ENCODE peak calls at places on chromosomes 7 and 10, in eight cellular contexts. E, V, N, X, Y, B, H and D are unnamed samples.

GRCh38 chr10:102661614-102662133 is 17.4 kb downstream of the TRIM8 start:
- DNase-seq in E (no peak), V (no peak), N (no peak), X (no peak), Y (no peak), B (no peak), H (no peak), D (no peak)

GRCh38 chr7:101838837-101839483 is 21.5 kb downstream of the CUX1 start:
- DNase-seq in E (no peak), V (no peak), N (no peak), X (peak), Y (peak), B (no peak), H (no peak), D (no peak)

GRCh38 chr7:3095046-3095445 is 51.4 kb upstream of the CARD11 start:
- DNase-seq in E (peak), V (no peak), N (no peak), X (no peak), Y (no peak), B (no peak), H (no peak), D (no peak)

GRCh38 chr10:75679546-75679945 is 248.1 kb downstream of the LRMDA start:
- DNase-seq in E (no peak), V (no peak), N (no peak), X (no peak), Y (no peak), B (no peak), H (no peak), D (no peak)

GRCh38 chr7:32533313-32534024 is 38.2 kb downstream of the AVL9 start:
- DNase-seq in E (no peak), V (no peak), N (peak), X (no peak), Y (no peak), B (peak), H (no peak), D (no peak)

GRCh38 chr7:128006550-128007292 is 24.5 kb downstream of the LRRC4 start:
- DNase-seq in E (no peak), V (no peak), N (no peak), X (no peak), Y (no peak), B (no peak), H (no peak), D (no peak)

GRCh38 chr7:35657125-35657524 is 37.8 kb downstream of the HERPUD2 start:
- DNase-seq in E (no peak), V (no peak), N (no peak), X (no peak), Y (no peak), B (no peak), H (no peak), D (no peak)

GRCh38 chr10:78420946-78421732 is 387.5 kb downstream of the RPS24 start:
- DNase-seq in E (no peak), V (no peak), N (no peak), X (no peak), Y (no peak), B (no peak), H (no peak), D (no peak)

GRCh38 chr10:100661546-100661945 is 83.8 kb upstream of the PAX2 start:
- DNase-seq in E (no peak), V (no peak), N (no peak), X (no peak), Y (no peak), B (no peak), H (no peak), D (no peak)

GRCh38 chr7:148337566-148337965 is 253.0 kb upstream of the C7orf33 start:
- DNase-seq in E (no peak), V (no peak), N (no peak), X (no peak), Y (peak), B (no peak), H (no peak), D (no peak)

GRCh38 chr7:18566829-18567228 is 71.3 kb downstream of the HDAC9 start:
- DNase-seq in E (no peak), V (no peak), N (no peak), X (no peak), Y (no peak), B (no peak), H (no peak), D (no peak)

GRCh38 chr10:55629792-55630490 is 731.1 kb downstream of the ZWINT start:
- DNase-seq in E (no peak), V (no peak), N (peak), X (peak), Y (peak), B (no peak), H (peak), D (peak)

GRCh38 chr10:15829495-15829894 is 30.8 kb downstream of the MINDY3 start:
- DNase-seq in E (no peak), V (no peak), N (no peak), X (no peak), Y (no peak), B (no peak), H (no peak), D (no peak)

GRCh38 chr7:122166708-122167107 is 22.7 kb upstream of the AASS start:
- DNase-seq in E (no peak), V (no peak), N (peak), X (no peak), Y (peak), B (peak), H (no peak), D (no peak)

GRCh38 chr10:49161411-49161997 is 26.7 kb downstream of the TMEM273 start:
- DNase-seq in E (no peak), V (no peak), N (peak), X (no peak), Y (peak), B (peak), H (no peak), D (no peak)

GRCh38 chr7:51620690-51621089 is 304.1 kb upstream of the COBL start:
- DNase-seq in E (no peak), V (no peak), N (no peak), X (no peak), Y (no peak), B (no peak), H (no peak), D (no peak)

GRCh38 chr7:49295136-49295535 is 370.8 kb downstream of the CDC14C start:
- DNase-seq in E (no peak), V (no peak), N (no peak), X (no peak), Y (no peak), B (peak), H (no peak), D (no peak)

GRCh38 chr10:26361351-26361750 is 76.8 kb upstream of the APBB1IP start:
- DNase-seq in E (no peak), V (no peak), N (no peak), X (no peak), Y (no peak), B (no peak), H (no peak), D (no peak)

GRCh38 chr7:157461805-157462771 is 125.3 kb downstream of the DNAJB6 start:
- DNase-seq in E (no peak), V (no peak), N (no peak), X (no peak), Y (no peak), B (no peak), H (no peak), D (no peak)

GRCh38 chr10:81414038-81414437 is 461.0 kb upstream of the NRG3 start:
- DNase-seq in E (no peak), V (no peak), N (no peak), X (peak), Y (peak), B (no peak), H (peak), D (peak)

GRCh38 chr7:129146237-129146979 is 1.9 kb downstream of the TSPAN33 start:
- DNase-seq in E (no peak), V (no peak), N (no peak), X (no peak), Y (no peak), B (no peak), H (no peak), D (no peak)

GRCh38 chr10:30154561-30154960 is 95.2 kb upstream of the JCAD start:
- DNase-seq in E (no peak), V (no peak), N (no peak), X (no peak), Y (no peak), B (no peak), H (no peak), D (no peak)

GRCh38 chr10:30154126-30154525 is 94.7 kb upstream of the JCAD start:
- DNase-seq in E (no peak), V (no peak), N (no peak), X (no peak), Y (no peak), B (no peak), H (no peak), D (no peak)

GRCh38 chr10:30155401-30155800 is 96.0 kb upstream of the JCAD start:
- DNase-seq in E (no peak), V (no peak), N (peak), X (no peak), Y (no peak), B (no peak), H (no peak), D (no peak)

DNA sequence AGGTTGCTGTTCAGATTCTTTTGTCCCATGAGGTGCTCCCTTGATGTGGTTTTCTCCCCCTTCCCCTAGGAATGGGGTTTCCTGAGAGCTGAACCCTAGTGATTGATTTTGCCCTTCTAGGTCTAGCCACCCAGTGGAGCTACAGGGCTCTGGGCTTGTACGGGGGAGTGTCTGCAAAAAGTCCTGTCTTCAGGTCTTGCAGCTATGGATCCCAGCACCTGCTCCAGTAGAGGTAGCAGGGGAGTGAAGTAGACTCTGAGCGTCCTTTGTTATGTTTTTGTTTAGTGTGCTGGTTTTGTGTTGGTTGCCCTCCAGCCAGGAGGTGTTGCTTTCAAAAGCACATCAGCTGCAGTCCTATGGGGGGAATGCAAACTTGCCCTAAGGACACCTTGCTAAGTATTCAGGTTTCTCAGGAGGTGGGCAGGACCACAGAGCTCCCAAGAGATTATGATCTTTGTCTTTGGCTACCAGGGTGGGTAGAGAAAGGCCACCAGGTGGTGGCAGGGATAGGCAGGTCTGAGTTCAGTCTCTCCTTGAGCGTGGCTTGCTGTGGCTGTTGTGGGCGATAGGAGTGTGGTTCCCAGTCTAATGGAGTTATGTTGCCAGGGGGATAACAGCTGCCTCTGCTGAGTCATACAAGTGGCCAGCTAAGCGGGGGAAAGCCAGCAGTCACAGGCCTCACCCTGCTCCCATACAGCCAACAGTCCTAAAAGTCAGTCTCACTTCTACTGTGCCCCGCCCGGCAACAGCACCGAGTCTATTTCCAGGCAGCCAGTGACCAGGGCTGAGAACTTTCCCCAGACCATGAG is 92.4 kb upstream of the JCAD start:
- DNase-seq in E (no peak), V (peak), N (peak), X (no peak), Y (peak), B (peak), H (no peak), D (no peak)
- TF ChIP-seq CTCF in E (no peak), V (no peak), N (peak), X (no peak), Y (no peak), B (no peak), H (no peak), D (no peak)

DNA sequence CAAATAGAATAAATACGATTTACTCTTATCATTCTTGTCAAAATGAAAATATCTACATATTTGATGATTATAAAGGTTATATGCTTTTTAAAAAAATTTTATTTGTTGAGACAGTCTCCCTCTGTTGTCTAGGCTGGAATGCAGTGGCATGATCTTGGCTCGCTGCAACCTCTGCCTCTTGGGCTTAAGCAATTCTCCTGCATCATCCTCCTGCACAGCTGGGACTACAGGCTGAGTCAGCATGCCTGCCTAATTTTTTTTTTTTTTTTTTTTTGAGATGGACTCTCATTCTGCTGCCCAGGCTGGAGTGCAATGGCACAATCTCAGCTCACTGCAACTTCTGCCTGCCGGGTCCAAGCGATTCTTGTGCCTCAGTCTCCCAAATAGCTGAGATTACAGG is 48.9 kb downstream of the PUS7 start:
- DNase-seq in E (no peak), V (no peak), N (peak), X (no peak), Y (peak), B (peak), H (no peak), D (no peak)
- TF ChIP-seq CTCF in E (no peak), V (no peak), N (no peak), X (no peak), Y (no peak), B (no peak), H (no peak), D (no peak)

GRCh38 chr7:151076863-151077704 is 3.5 kb downstream of the FASTK start:
- DNase-seq in E (no peak), V (no peak), N (no peak), X (peak), Y (no peak), B (no peak), H (no peak), D (peak)
- TF ChIP-seq CTCF in E (no peak), V (peak), N (peak), X (peak), Y (peak), B (peak), H (peak), D (peak)

GRCh38 chr7:99784007-99784406 is at the start of gene CYP3A4:
- DNase-seq in E (no peak), V (no peak), N (no peak), X (no peak), Y (no peak), B (no peak), H (no peak), D (no peak)

GRCh38 chr7:99782012-99782953 is 1.7 kb downstream of the CYP3A4 start:
- DNase-seq in E (no peak), V (no peak), N (no peak), X (no peak), Y (no peak), B (no peak), H (no peak), D (no peak)

GRCh38 chr7:99779949-99780348 is 4.0 kb downstream of the CYP3A4 start:
- DNase-seq in E (no peak), V (no peak), N (no peak), X (no peak), Y (no peak), B (no peak), H (no peak), D (no peak)

GRCh38 chr7:99778880-99779279 is 5.1 kb downstream of the CYP3A4 start:
- DNase-seq in E (no peak), V (no peak), N (no peak), X (no peak), Y (no peak), B (no peak), H (no peak), D (no peak)

GRCh38 chr7:99780588-99780987 is 3.4 kb downstream of the CYP3A4 start:
- DNase-seq in E (no peak), V (no peak), N (no peak), X (no peak), Y (no peak), B (no peak), H (no peak), D (no peak)
- TF ChIP-seq CTCF in E (no peak), V (no peak), N (no peak), X (no peak), Y (no peak), B (no peak), H (no peak), D (no peak)